ENCODE peak calls at places on chromosomes 1 and 21, in four cellular contexts. S is A549, K is IMR-90, R is HEK293T. F is an unnamed sample.

GRCh38 chr1:94646786-94647555 is 105.4 kb upstream of the F3 start:
- DNase-seq in S (no peak), K (peak), R (no peak), F (no peak)

GRCh38 chr1:205979301-205979700 is 23.9 kb downstream of the RAB7B start:
- DNase-seq in S (no peak), R (no peak), K (no peak), F (no peak)

GRCh38 chr1:111463029-111463683 is 10.6 kb upstream of the C1orf162 start:
- DNase-seq in S (no peak), K (peak), R (no peak), F (no peak)

GRCh38 chr1:117118101-117118500 is 3.4 kb downstream of the TRIM45 start:
- DNase-seq in S (no peak), K (no peak), R (no peak), F (no peak)

GRCh38 chr1:116574581-116575291 is 3.9 kb upstream of the CD58 start:
- DNase-seq in S (peak), R (peak), K (peak), F (no peak)

GRCh38 chr1:94873520-94874351 is 53.2 kb downstream of the CNN3 start:
- DNase-seq in K (peak), S (no peak), R (no peak), F (no peak)

GRCh38 chr1:40818264-40818961 is 34.8 kb downstream of the KCNQ4 start:
- DNase-seq in S (no peak), R (no peak), K (no peak), F (no peak)

GRCh38 chr21:46455575-46456385 is 2.9 kb upstream of the DIP2A start:
- DNase-seq in S (no peak), K (peak), R (no peak), F (no peak)

GRCh38 chr1:97190326-97190725 is 468.7 kb downstream of the PTBP2 start:
- DNase-seq in K (peak), S (no peak), R (no peak), F (no peak)

GRCh38 chr1:107895403-107896181 is 69.4 kb downstream of the VAV3 start:
- DNase-seq in S (no peak), R (no peak), K (no peak), F (no peak)

GRCh38 chr1:94514095-94514727 is 27.3 kb downstream of the F3 start:
- DNase-seq in R (peak), S (peak), K (peak), F (no peak)

GRCh38 chr1:192700834-192701271 is 64.9 kb downstream of the RGS13 start:
- DNase-seq in R (no peak), K (peak), S (peak), F (no peak)

GRCh38 chr1:36572906-36573305 is 90.2 kb upstream of the CSF3R start:
- DNase-seq in R (no peak), K (no peak), S (no peak), F (no peak)

GRCh38 chr1:27727126-27727525 is 1.4 kb downstream of the FAM76A start:
- DNase-seq in K (peak), S (no peak), R (no peak), F (no peak)

GRCh38 chr1:56564615-56565014 is 14.7 kb downstream of the PLPP3 start:
- DNase-seq in R (no peak), S (no peak), K (no peak), F (no peak)

GRCh38 chr1:27745466-27745865 is 19.7 kb downstream of the FAM76A start:
- DNase-seq in K (no peak), S (no peak), R (no peak), F (no peak)

GRCh38 chr1:228463559-228464455 is 23.4 kb upstream of the RNF187 start:
- DNase-seq in S (peak), R (no peak), K (peak), F (no peak)

GRCh38 chr1:204080163-204080903 is 7.4 kb downstream of the SOX13 start:
- DNase-seq in R (peak), S (peak), K (peak), F (no peak)

GRCh38 chr1:14706656-14707055 is 108.2 kb downstream of the KAZN start:
- DNase-seq in K (no peak), S (no peak), R (no peak), F (no peak)

GRCh38 chr1:18977428-18977827 is 21.0 kb upstream of the IFFO2 start:
- DNase-seq in R (no peak), K (no peak), S (no peak), F (no peak)

GRCh38 chr1:7975212-7975865 is 13.8 kb downstream of the PARK7 start:
- DNase-seq in S (peak), K (peak), R (peak), F (no peak)

GRCh38 chr1:171716620-171717019 is 25.2 kb downstream of the VAMP4 start:
- DNase-seq in R (no peak), S (no peak), K (peak), F (no peak)

GRCh38 chr1:233597489-233597901 is 16.4 kb upstream of the KCNK1 start:
- DNase-seq in K (no peak), S (no peak), R (no peak), F (peak)

GRCh38 chr1:184118051-184118450 is 66.5 kb downstream of the TSEN15 start:
- DNase-seq in R (no peak), S (peak), K (peak), F (no peak)

GRCh38 chr1:22563671-22564612 is 653 bp downstream of the EPHA8 start:
- DNase-seq in K (no peak), S (no peak), R (peak), F (no peak)

GRCh38 chr1:57163332-57163731 is 197.5 kb upstream of the C8B start:
- DNase-seq in R (no peak), S (no peak), K (no peak), F (no peak)

GRCh38 chr1:29653034-29653810 is 416.9 kb downstream of the PTPRU start:
- DNase-seq in R (no peak), K (no peak), S (no peak), F (no peak)

GRCh38 chr1:21801100-21801499 is 11.0 kb upstream of the LDLRAD2 start:
- DNase-seq in S (no peak), K (peak), R (no peak), F (no peak)

GRCh38 chr1:183806650-183807049 is 1.7 kb downstream of the RGL1 start:
- DNase-seq in K (no peak), R (no peak), S (no peak), F (no peak)

GRCh38 chr1:66237722-66238479 is 296.1 kb upstream of the SGIP1 start:
- DNase-seq in R (no peak), K (peak), S (peak), F (no peak)

GRCh38 chr21:44523567-44524181 is 16.3 kb downstream of the KRTAP10-1 start:
- DNase-seq in R (no peak), K (no peak), S (no peak), F (no peak)

GRCh38 chr1:159823401-159823800 is 3.3 kb upstream of the SLAMF8 start:
- DNase-seq in K (no peak), R (no peak), S (no peak), F (no peak)

GRCh38 chr21:42193131-42193671 is 25.7 kb upstream of the ABCG1 start:
- DNase-seq in R (no peak), S (no peak), K (no peak), F (no peak)

GRCh38 chr1:227891223-227891954 is 56.3 kb downstream of the WNT9A start:
- DNase-seq in K (no peak), R (no peak), S (no peak), F (no peak)

GRCh38 chr21:46323227-46323709 is 402 bp downstream of the C21orf58 start:
- DNase-seq in K (no peak), R (peak), S (no peak), F (no peak)

GRCh38 chr1:109484519-109484975 is 842 bp downstream of the ATXN7L2 start:
- DNase-seq in R (no peak), S (no peak), K (no peak), F (no peak)

GRCh38 chr1:9835404-9835757 is 11.6 kb upstream of the CLSTN1 start:
- DNase-seq in K (no peak), S (no peak), R (no peak), F (no peak)
- TF ChIP-seq BHLHE40 in K (no peak), S (no peak), R (no peak), F (no peak)

DNA sequence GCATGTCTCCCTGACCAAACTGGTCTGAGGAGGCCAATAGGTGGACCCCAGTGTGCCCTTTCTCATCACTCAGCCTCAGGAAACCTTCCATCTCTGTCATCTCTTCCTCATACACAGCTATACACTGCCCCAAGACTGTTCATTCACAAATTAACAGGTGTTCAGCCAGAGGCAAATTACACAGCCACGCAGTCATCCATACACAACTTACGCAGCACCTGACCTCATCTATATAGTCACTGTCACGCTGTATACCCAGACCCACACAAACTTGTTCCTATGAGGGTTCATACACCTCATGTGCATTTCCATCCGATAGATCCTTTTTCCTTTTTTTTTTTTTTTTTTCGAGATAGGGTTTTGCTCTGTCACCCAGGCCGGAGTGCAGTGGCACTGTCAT is 12.4 kb downstream of the DLGAP3 start:
- DNase-seq in S (no peak), K (no peak), R (no peak), F (no peak)
- TF ChIP-seq BHLHE40 in S (no peak), K (no peak), R (no peak), F (no peak)

DNA sequence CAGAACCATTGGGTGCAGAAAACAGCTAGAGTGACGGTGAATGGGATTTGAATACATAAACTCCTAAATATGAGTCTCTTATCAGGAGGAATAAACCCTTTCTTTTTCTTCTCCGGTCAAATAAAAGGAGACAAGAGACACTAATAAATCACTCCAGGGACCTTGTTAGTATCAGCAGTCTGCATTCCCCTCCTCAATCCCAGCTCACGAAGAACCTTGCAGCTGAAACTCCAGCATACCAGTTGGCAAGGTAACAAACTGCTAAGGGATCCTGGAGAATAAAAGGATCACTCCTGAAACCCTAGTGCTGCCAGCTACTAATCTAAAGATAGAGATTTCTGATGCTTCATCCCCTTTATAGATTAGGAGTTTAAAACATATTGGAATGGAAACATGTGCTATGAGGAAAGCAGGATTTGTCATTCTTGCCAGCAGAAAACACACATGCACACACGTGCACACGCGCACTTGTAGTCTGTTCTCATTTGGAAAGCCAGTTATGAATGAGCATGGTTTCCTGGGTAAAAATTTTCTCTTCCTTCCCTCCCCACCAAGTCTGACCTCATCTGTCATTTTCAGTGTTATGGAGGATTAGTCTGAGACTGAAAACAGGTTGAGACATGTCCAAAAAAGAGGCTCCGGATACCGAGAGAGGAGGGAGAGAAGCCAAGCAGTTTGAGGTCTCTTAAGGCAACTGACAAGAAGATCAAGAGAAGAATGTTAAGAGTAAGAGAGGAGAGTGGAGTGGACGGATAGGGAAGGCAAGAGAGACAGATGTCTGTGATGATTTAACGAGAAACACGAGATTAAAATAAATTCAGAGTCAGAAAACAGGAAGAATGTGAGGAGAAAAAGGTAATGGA is 10.9 kb downstream of the IER5 start:
- DNase-seq in S (no peak), R (peak), K (peak), F (peak)
- TF ChIP-seq BHLHE40 in S (no peak), R (no peak), K (no peak), F (peak)

GRCh38 chr21:25687787-25688186 is 46.9 kb downstream of the ATP5PF start:
- DNase-seq in K (no peak), R (no peak), S (no peak), F (no peak)
- TF ChIP-seq BHLHE40 in K (no peak), R (no peak), S (no peak), F (no peak)

GRCh38 chr1:165883056-165883455 is 55.6 kb downstream of the UCK2 start:
- DNase-seq in K (no peak), S (no peak), R (no peak), F (no peak)
- TF ChIP-seq BHLHE40 in K (no peak), S (no peak), R (no peak), F (no peak)

DNA sequence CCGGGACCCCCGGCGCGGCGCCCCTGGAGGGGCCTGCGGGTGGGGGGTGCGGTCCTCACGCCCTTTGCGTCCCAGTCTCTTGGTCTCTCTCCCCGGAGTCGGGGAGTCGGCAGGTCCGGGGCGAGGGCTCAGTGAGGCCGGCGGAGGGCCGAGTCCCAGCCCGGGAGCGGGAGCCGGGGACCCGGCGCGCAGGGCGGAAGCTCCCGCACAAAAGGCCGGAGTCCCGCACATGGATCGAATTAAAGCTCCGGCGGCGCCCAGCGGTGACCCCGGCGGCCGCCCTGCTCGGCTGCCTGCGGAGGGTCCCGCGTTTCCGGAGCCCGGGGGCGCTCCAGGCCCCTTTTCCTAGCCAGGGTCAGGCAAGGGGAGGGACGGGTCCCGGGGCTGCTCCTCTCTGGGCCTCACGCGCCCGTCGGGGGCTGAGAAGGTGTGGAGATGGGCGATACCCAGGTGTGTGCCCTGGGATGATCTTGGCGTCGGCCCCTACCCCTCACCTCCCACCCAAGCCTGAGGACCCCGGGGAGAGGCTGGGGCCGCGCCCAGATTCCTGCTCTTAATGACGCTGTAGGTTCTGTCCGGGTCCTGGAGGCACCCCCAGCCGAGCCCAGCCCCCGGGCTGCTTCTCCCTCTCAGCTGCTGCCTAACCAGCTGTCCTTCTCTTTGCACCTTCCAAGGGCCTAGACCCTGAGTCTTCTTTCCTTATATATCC is 512 bp downstream of the FBLIM1 start:
- DNase-seq in R (peak), S (no peak), K (no peak), F (no peak)
- TF ChIP-seq BHLHE40 in R (no peak), S (no peak), K (no peak), F (no peak)

GRCh38 chr1:154179951-154180687 is 11.8 kb downstream of the TPM3 start:
- DNase-seq in S (no peak), K (no peak), R (no peak), F (no peak)
- TF ChIP-seq BHLHE40 in S (no peak), K (no peak), R (no peak), F (no peak)

DNA sequence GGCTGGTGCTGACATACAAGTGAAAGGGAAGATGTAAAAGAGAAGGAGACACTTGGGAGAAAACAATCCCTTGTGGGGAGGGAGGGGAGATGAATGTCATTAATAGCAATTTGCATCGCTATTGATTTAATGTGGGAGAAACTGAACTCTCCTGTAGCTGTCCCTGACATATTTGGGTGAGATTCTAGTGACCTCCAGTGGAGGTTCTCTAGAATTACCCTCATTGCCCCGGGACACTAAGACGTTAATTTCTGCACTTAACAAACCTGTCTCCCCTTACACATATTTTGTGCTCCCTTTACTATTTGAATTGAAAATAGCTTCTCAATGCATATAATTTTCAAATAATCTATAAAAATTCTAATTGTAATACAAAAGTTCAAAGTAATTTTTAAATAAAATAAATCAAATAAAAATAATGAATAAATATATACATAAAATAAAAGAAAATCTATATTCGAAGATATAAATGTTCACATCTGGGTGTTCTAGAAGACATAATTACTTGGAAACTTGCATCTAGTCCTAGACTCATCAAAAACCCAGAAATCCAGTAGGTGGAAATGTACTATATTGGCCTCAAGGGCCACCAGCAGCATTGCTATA is 283.0 kb downstream of the LMX1A start:
- DNase-seq in R (peak), K (peak), S (peak), F (no peak)
- TF ChIP-seq BHLHE40 in R (no peak), K (no peak), S (no peak), F (no peak)

GRCh38 chr1:151196292-151196800 is 2.0 kb upstream of the PIP5K1A start:
- DNase-seq in S (peak), K (peak), R (peak), F (peak)
- TF ChIP-seq BHLHE40 in S (no peak), K (no peak), R (no peak), F (no peak)

F was measured in GM12878.